ENCODE peak calls at places on chromosome 3, in ten cellular contexts. Z is sciatic nerve, L is aorta, J is amniotic epithelial cell, C is AG09309, U is skeletal muscle cell, S is fibroblast of pulmonary artery, X is lower leg skin, R is KG1, F is NCI-H1105 treated with DMSO at 0.1 percent for 48 hours. Y is an unnamed sample.

GRCh38 chr3:64687781-64688515 is at the start of gene ADAMTS9:
- DNase-seq in J (peak), L (peak), U (peak), R (no peak), S (peak), F (no peak), X (peak), C (no peak), Z (peak), Y (peak)

GRCh38 chr3:48013288-48013980 is 2.8 kb downstream of the MAP4 start:
- DNase-seq in X (no peak), J (peak), L (no peak), R (no peak), U (peak), F (no peak), C (no peak), Z (no peak), S (peak), Y (peak)

GRCh38 chr3:86269364-86270155 is 721.4 kb downstream of the VGLL3 start:
- DNase-seq in Z (no peak), F (no peak), X (no peak), R (no peak), C (no peak), L (no peak), S (no peak), J (no peak), U (no peak), Y (no peak)

GRCh38 chr3:27354161-27354560 is 15.0 kb downstream of the NEK10 start:
- DNase-seq in R (no peak), J (no peak), F (no peak), C (no peak), L (no peak), Z (no peak), S (no peak), U (no peak), X (no peak), Y (no peak)

GRCh38 chr3:159884661-159885402 is 103.8 kb upstream of the IL12A start:
- DNase-seq in X (no peak), L (no peak), J (peak), Z (no peak), S (peak), F (peak), U (no peak), C (no peak), R (peak), Y (no peak)

GRCh38 chr3:159144891-159145290 is 343.0 kb downstream of the MFSD1 start:
- DNase-seq in J (no peak), C (no peak), S (no peak), Z (no peak), X (no peak), U (no peak), R (no peak), F (no peak), L (no peak), Y (no peak)

GRCh38 chr3:54065551-54065950 is 56.8 kb upstream of the CACNA2D3 start:
- DNase-seq in S (no peak), L (no peak), C (no peak), R (no peak), X (no peak), J (no peak), Z (no peak), F (no peak), U (no peak), Y (no peak)

GRCh38 chr3:160564205-160564922 is 1.0 kb downstream of the KPNA4 start:
- DNase-seq in U (no peak), J (no peak), C (no peak), L (peak), Z (peak), X (no peak), R (no peak), F (peak), S (no peak), Y (no peak)

GRCh38 chr3:197003461-197004385 is 25.9 kb downstream of the MELTF start:
- DNase-seq in U (no peak), R (no peak), C (no peak), Z (no peak), F (no peak), L (peak), J (no peak), X (no peak), S (peak), Y (peak)

GRCh38 chr3:134020135-134020680 is 9.5 kb downstream of the SLCO2A1 start:
- DNase-seq in F (no peak), C (no peak), X (no peak), J (no peak), R (no peak), Z (no peak), U (no peak), L (no peak), S (no peak), Y (no peak)

GRCh38 chr3:156187146-156187769 is 66.9 kb downstream of the KCNAB1 start:
- DNase-seq in L (no peak), R (no peak), C (no peak), F (no peak), X (no peak), J (peak), U (no peak), S (peak), Z (no peak), Y (no peak)

GRCh38 chr3:66971891-66972551 is 26.1 kb upstream of the KBTBD8 start:
- DNase-seq in C (peak), X (peak), F (peak), J (peak), Z (peak), U (peak), R (peak), S (peak), L (peak), Y (peak)

GRCh38 chr3:41893977-41894376 is 67.9 kb downstream of the ULK4 start:
- DNase-seq in F (peak), Z (no peak), X (no peak), J (peak), R (no peak), U (no peak), C (peak), L (no peak), S (peak), Y (no peak)

GRCh38 chr3:107630779-107631178 is 108.0 kb downstream of the BBX start:
- DNase-seq in L (no peak), J (no peak), X (no peak), U (no peak), R (peak), C (no peak), Z (no peak), S (no peak), F (no peak), Y (no peak)

GRCh38 chr3:196659901-196660351 is 20.4 kb downstream of the NRROS start:
- DNase-seq in F (no peak), R (no peak), X (no peak), S (no peak), J (no peak), C (no peak), U (no peak), L (no peak), Z (peak), Y (no peak)